ENCODE peak calls at places on chromosome 3, in four cellular contexts. One of them, this sample, is unnamed. For H3K4me1, the result is how much of the 10 kb centered on the place peaks cover.

GRCh38 chr3:185932213-185932612 is 5.6 kb downstream of the TRA2B start:
- DNase-seq in GM23248: peak
- DNase-seq in astrocyte: no peak
- DNase-seq in keratinocyte: no peak
- DNase-seq in this sample: no peak

GRCh38 chr3:183287301-183287971 is 34.4 kb downstream of the B3GNT5 start:
- DNase-seq in astrocyte: peak
- DNase-seq in GM23248: peak
- DNase-seq in keratinocyte: no peak
- DNase-seq in this sample: peak

GRCh38 chr3:167361356-167361755 is 18.7 kb downstream of the ZBBX start:
- DNase-seq in GM23248: no peak
- DNase-seq in keratinocyte: no peak
- DNase-seq in astrocyte: no peak
- DNase-seq in this sample: no peak

GRCh38 chr3:153469162-153469561 is 307.1 kb downstream of the RAP2B start:
- DNase-seq in astrocyte: no peak
- DNase-seq in keratinocyte: no peak
- DNase-seq in GM23248: no peak
- DNase-seq in this sample: no peak

GRCh38 chr3:51396401-51396800 is 5.3 kb downstream of the RBM15B start:
- DNase-seq in astrocyte: no peak
- DNase-seq in keratinocyte: no peak
- DNase-seq in GM23248: no peak
- DNase-seq in this sample: no peak

GRCh38 chr3:159877924-159878323 is 110.7 kb upstream of the IL12A start:
- DNase-seq in keratinocyte: no peak
- DNase-seq in GM23248: peak
- DNase-seq in astrocyte: peak
- DNase-seq in this sample: peak

GRCh38 chr3:46660543-46661523 is 32.6 kb downstream of the ALS2CL start:
- DNase-seq in astrocyte: no peak
- DNase-seq in GM23248: peak
- DNase-seq in keratinocyte: no peak
- DNase-seq in this sample: no peak

GRCh38 chr3:132255041-132255745 is 62.0 kb upstream of the ACP3 start:
- DNase-seq in astrocyte: peak
- DNase-seq in GM23248: peak
- DNase-seq in keratinocyte: peak
- DNase-seq in this sample: peak

GRCh38 chr3:188003188-188004171 is 150.5 kb upstream of the LPP start:
- DNase-seq in GM23248: no peak
- DNase-seq in astrocyte: no peak
- DNase-seq in keratinocyte: no peak
- DNase-seq in this sample: no peak

GRCh38 chr3:36212291-36212690 is 168.0 kb upstream of the STAC start:
- DNase-seq in GM23248: peak
- DNase-seq in keratinocyte: no peak
- DNase-seq in astrocyte: peak
- DNase-seq in this sample: no peak

GRCh38 chr3:188792788-188793187 is 379.0 kb upstream of the TPRG1 start:
- DNase-seq in GM23248: peak
- DNase-seq in keratinocyte: no peak
- DNase-seq in astrocyte: no peak
- DNase-seq in this sample: peak

GRCh38 chr3:129126726-129127280 is 5.2 kb upstream of the RAB43 start:
- DNase-seq in keratinocyte: no peak
- DNase-seq in GM23248: no peak
- DNase-seq in astrocyte: no peak
- DNase-seq in this sample: no peak

GRCh38 chr3:10288575-10288960 is 4.2 kb downstream of the GHRL start:
- DNase-seq in GM23248: no peak
- DNase-seq in astrocyte: no peak
- DNase-seq in keratinocyte: no peak
- DNase-seq in this sample: no peak

GRCh38 chr3:9866639-9867038 is 13.4 kb downstream of the CIDEC start:
- DNase-seq in keratinocyte: no peak
- DNase-seq in GM23248: no peak
- DNase-seq in astrocyte: peak
- DNase-seq in this sample: no peak

GRCh38 chr3:4338751-4339150 is 35.6 kb downstream of the SETMAR start:
- DNase-seq in astrocyte: no peak
- DNase-seq in keratinocyte: no peak
- DNase-seq in GM23248: no peak
- DNase-seq in this sample: no peak

GRCh38 chr3:168213920-168214319 is 118.2 kb upstream of the GOLIM4 start:
- DNase-seq in astrocyte: no peak
- DNase-seq in keratinocyte: no peak
- DNase-seq in GM23248: peak
- DNase-seq in this sample: no peak

GRCh38 chr3:66553714-66554113 is 52.9 kb upstream of the LRIG1 start:
- DNase-seq in keratinocyte: no peak
- DNase-seq in GM23248: no peak
- DNase-seq in astrocyte: no peak
- DNase-seq in this sample: no peak

GRCh38 chr3:150309557-150309956 is 98.5 kb upstream of the TSC22D2 start:
- DNase-seq in GM23248: peak
- DNase-seq in astrocyte: peak
- DNase-seq in keratinocyte: peak
- DNase-seq in this sample: peak

GRCh38 chr3:16668776-16669545 is 63.7 kb upstream of the DAZL start:
- DNase-seq in keratinocyte: no peak
- DNase-seq in astrocyte: no peak
- DNase-seq in GM23248: no peak
- DNase-seq in this sample: no peak

GRCh38 chr3:114320251-114320650 is 26.4 kb downstream of the TIGIT start:
- DNase-seq in astrocyte: peak
- DNase-seq in GM23248: peak
- DNase-seq in keratinocyte: no peak
- DNase-seq in this sample: no peak

GRCh38 chr3:146161725-146162047 is 702 bp upstream of the PLOD2 start:
- DNase-seq in astrocyte: peak
- DNase-seq in keratinocyte: no peak
- DNase-seq in GM23248: peak
- DNase-seq in this sample: peak

GRCh38 chr3:12983326-12983725 is 89.9 kb downstream of the IQSEC1 start:
- DNase-seq in keratinocyte: no peak
- DNase-seq in astrocyte: no peak
- DNase-seq in GM23248: no peak
- DNase-seq in this sample: no peak

GRCh38 chr3:182183716-182184430 is 472.1 kb downstream of the SOX2 start:
- DNase-seq in GM23248: no peak
- DNase-seq in keratinocyte: no peak
- DNase-seq in astrocyte: no peak
- DNase-seq in this sample: no peak
- H3K4me1 ChIP-seq in GM23248: under half
- H3K4me1 ChIP-seq in keratinocyte: under half
- H3K4me1 ChIP-seq in astrocyte: under half
- H3K4me1 ChIP-seq in this sample: under half

GRCh38 chr3:71616571-71617021 is 33.1 kb upstream of the FOXP1 start:
- DNase-seq in GM23248: no peak
- DNase-seq in keratinocyte: no peak
- DNase-seq in astrocyte: no peak
- DNase-seq in this sample: no peak

DNA sequence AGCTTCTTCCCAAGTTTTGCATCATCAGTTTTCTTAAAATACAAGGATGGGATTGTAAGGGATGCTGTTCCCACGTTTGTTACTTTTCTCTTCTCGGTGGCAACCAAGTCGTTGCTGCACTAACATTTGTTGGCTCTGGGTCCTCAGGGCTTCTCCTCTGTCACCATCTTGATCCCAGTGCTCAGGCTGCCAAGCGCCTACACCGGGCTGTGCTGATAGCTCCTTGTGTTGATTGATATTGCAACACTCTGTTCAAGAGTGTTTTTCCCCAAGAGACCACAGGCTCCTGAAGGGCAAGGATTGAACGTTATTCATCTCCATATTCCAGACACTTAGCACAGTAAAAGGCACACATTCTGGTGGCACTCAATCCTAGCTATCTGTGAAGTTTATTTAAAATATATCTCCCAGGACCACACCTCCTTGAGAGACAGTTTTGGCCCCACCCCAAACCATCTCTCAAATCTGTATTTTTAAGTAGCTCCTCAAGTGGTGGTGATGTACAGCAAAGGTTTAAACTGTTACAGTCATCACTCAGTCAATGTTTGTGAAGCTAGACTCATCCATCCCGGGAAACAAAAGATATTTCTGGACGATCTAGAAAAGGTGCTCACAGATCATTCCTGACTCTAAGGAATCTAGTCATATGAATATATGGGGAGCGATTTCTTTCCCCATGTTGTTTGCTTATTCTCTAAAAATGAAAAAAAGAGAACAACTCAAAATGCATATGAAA is 38.4 kb upstream of the FOXP1 start:
- DNase-seq in keratinocyte: no peak
- DNase-seq in GM23248: no peak
- DNase-seq in astrocyte: no peak
- DNase-seq in this sample: no peak
- H2AFZ ChIP-seq in keratinocyte: no peak
- H2AFZ ChIP-seq in GM23248: no peak
- H2AFZ ChIP-seq in astrocyte: no peak
- H2AFZ ChIP-seq in this sample: no peak

GRCh38 chr3:155097009-155097349 is 16.9 kb downstream of the MME start:
- DNase-seq in GM23248: no peak
- DNase-seq in astrocyte: no peak
- DNase-seq in keratinocyte: no peak
- DNase-seq in this sample: no peak
- H3K4me1 ChIP-seq in GM23248: under half
- H3K4me1 ChIP-seq in astrocyte: under half
- H3K4me1 ChIP-seq in keratinocyte: under half
- H3K4me1 ChIP-seq in this sample: under half

DNA sequence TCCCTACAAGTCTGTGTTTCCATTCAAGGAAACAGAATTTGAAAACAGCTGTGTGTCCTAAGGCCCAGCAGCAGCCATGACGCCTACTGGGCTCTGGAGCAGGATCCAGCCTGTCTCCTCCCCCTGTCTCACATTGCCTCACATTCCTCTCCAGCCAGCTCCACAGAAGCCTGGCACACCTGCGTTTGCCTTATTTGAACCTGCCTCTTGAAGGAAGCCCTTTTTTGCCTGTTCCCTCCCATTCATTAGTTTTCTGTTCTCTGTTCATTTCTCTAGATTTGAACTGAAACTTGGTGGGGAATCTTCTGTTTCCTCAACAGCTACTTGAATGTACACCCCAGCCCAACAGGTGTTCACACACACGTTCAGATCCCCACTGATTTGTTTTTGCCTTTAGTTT is 890.5 kb downstream of the TUSC7 start:
- DNase-seq in astrocyte: no peak
- DNase-seq in keratinocyte: no peak
- DNase-seq in GM23248: no peak
- DNase-seq in this sample: no peak
- H2AFZ ChIP-seq in astrocyte: no peak
- H2AFZ ChIP-seq in keratinocyte: no peak
- H2AFZ ChIP-seq in GM23248: no peak
- H2AFZ ChIP-seq in this sample: no peak

GRCh38 chr3:197368821-197369220 is 70.4 kb upstream of the DLG1 start:
- DNase-seq in GM23248: no peak
- DNase-seq in astrocyte: no peak
- DNase-seq in keratinocyte: no peak
- DNase-seq in this sample: no peak
- H3K4me1 ChIP-seq in GM23248: under half
- H3K4me1 ChIP-seq in astrocyte: half or more
- H3K4me1 ChIP-seq in keratinocyte: half or more
- H3K4me1 ChIP-seq in this sample: under half

This sample was measured in IMR-90.